ENCODE peak calls at places on chromosomes 7 and 10, in nine cellular contexts. H is NCI-H774, S is epithelial cell of esophagus, N is fibroblast of pulmonary artery, L is fibroblast of lung, T is T-helper 2 cell, U is K562, I is Caki2, R is SW 1271. G is an unnamed sample.

GRCh38 chr10:115005771-115006170 is 67.8 kb downstream of the TRUB1 start:
- DNase-seq in H (no peak), S (no peak), N (no peak), L (no peak), T (no peak), U (no peak), I (no peak), R (no peak), G (peak)

GRCh38 chr10:97648557-97649404 is 8.3 kb downstream of the PI4K2A start:
- DNase-seq in H (no peak), S (peak), N (peak), L (peak), T (no peak), U (peak), I (peak), R (peak), G (no peak)

GRCh38 chr10:100984670-100985177 is 2.6 kb downstream of the MRPL43 start:
- DNase-seq in H (no peak), S (no peak), N (no peak), L (no peak), T (no peak), U (no peak), I (no peak), R (no peak), G (no peak)

GRCh38 chr7:18320971-18321567 is 174.5 kb upstream of the HDAC9 start:
- DNase-seq in H (no peak), S (peak), N (peak), L (peak), T (no peak), U (peak), I (peak), R (peak), G (no peak)

GRCh38 chr7:116762951-116763350 is 91.0 kb downstream of the MET start:
- DNase-seq in H (no peak), S (no peak), N (no peak), L (no peak), T (no peak), U (no peak), I (no peak), R (no peak), G (no peak)

GRCh38 chr7:141220263-141220662 is 146.4 kb downstream of the TMEM178B start:
- DNase-seq in H (peak), S (no peak), N (no peak), L (peak), T (no peak), U (peak), I (peak), R (peak), G (no peak)

GRCh38 chr7:28052933-28053332 is 127.7 kb downstream of the JAZF1 start:
- DNase-seq in H (no peak), S (peak), N (peak), L (peak), T (no peak), U (no peak), I (no peak), R (peak), G (no peak)

GRCh38 chr7:130350945-130351663 is 6.5 kb downstream of the CPA5 start:
- DNase-seq in H (no peak), S (no peak), N (no peak), L (no peak), T (no peak), U (no peak), I (no peak), R (no peak), G (no peak)

GRCh38 chr10:83372646-83373045 is 766.7 kb upstream of the GHITM start:
- DNase-seq in H (no peak), S (no peak), N (peak), L (peak), T (no peak), U (no peak), I (no peak), R (no peak), G (no peak)

GRCh38 chr10:109591631-109592030 is 331.7 kb downstream of the XPNPEP1 start:
- DNase-seq in H (no peak), S (peak), N (no peak), L (no peak), T (no peak), U (no peak), I (no peak), R (no peak), G (no peak)